ENCODE peak calls at places on chromosomes 11 and 22, in four cellular contexts. One of them, this sample, is unnamed.

GRCh38 chr11:118304227-118304808 is at the start of gene CD3E:
- DNase-seq in Peyer's patch: peak; percentile 48
- DNase-seq in prostate gland: no peak
- DNase-seq in lower leg skin: no peak
- DNase-seq in this sample: no peak

GRCh38 chr11:67367014-67367835 is 6.2 kb downstream of the CLCF1 start:
- DNase-seq in Peyer's patch: no peak
- DNase-seq in lower leg skin: no peak
- DNase-seq in prostate gland: no peak
- DNase-seq in this sample: no peak

GRCh38 chr22:22720201-22720723 is 75.8 kb downstream of the GGTLC2 start:
- DNase-seq in Peyer's patch: peak; percentile 58
- DNase-seq in lower leg skin: no peak
- DNase-seq in prostate gland: no peak
- DNase-seq in this sample: no peak

GRCh38 chr11:72950685-72951084 is 136.5 kb downstream of the ATG16L2 start:
- DNase-seq in lower leg skin: no peak
- DNase-seq in prostate gland: no peak
- DNase-seq in Peyer's patch: no peak
- DNase-seq in this sample: no peak

GRCh38 chr11:94020777-94021615 is at the start of gene HEPHL1:
- DNase-seq in prostate gland: no peak
- DNase-seq in lower leg skin: peak; percentile 16
- DNase-seq in Peyer's patch: no peak
- DNase-seq in this sample: no peak

GRCh38 chr11:95108159-95108611 is 18.5 kb downstream of the ENDOD1 start:
- DNase-seq in prostate gland: peak; percentile 52
- DNase-seq in Peyer's patch: no peak
- DNase-seq in lower leg skin: peak; percentile 43
- DNase-seq in this sample: peak; percentile 34

GRCh38 chr11:66912963-66913362 is 45.2 kb downstream of the PC start:
- DNase-seq in lower leg skin: no peak
- DNase-seq in prostate gland: no peak
- DNase-seq in Peyer's patch: no peak
- DNase-seq in this sample: no peak

GRCh38 chr22:30902496-30903357 is 65.8 kb downstream of the MORC2 start:
- DNase-seq in lower leg skin: no peak
- DNase-seq in prostate gland: no peak
- DNase-seq in Peyer's patch: peak; percentile 24
- DNase-seq in this sample: no peak

GRCh38 chr11:1871531-1871930 is 18.6 kb downstream of the LSP1 start:
- DNase-seq in lower leg skin: no peak
- DNase-seq in prostate gland: no peak
- DNase-seq in Peyer's patch: no peak
- DNase-seq in this sample: no peak

GRCh38 chr11:1872267-1872985 is 19.3 kb downstream of the PRR33 start:
- DNase-seq in prostate gland: no peak
- DNase-seq in Peyer's patch: no peak
- DNase-seq in lower leg skin: no peak
- DNase-seq in this sample: no peak

GRCh38 chr11:1870326-1870696 is 17.4 kb downstream of the LSP1 start:
- DNase-seq in prostate gland: no peak
- DNase-seq in lower leg skin: no peak
- DNase-seq in Peyer's patch: no peak
- DNase-seq in this sample: no peak

GRCh38 chr11:1869427-1870325 is 16.8 kb downstream of the LSP1 start:
- DNase-seq in prostate gland: no peak
- DNase-seq in lower leg skin: no peak
- DNase-seq in Peyer's patch: no peak
- DNase-seq in this sample: no peak

GRCh38 chr11:1870721-1871466 is 18.0 kb downstream of the LSP1 start:
- DNase-seq in lower leg skin: no peak
- DNase-seq in Peyer's patch: no peak
- DNase-seq in prostate gland: no peak
- DNase-seq in this sample: peak; percentile 75
- TF ChIP-seq POLR2A in lower leg skin: no peak
- TF ChIP-seq POLR2A in Peyer's patch: no peak
- TF ChIP-seq POLR2A in prostate gland: no peak
- TF ChIP-seq POLR2A in this sample: no peak

GRCh38 chr11:63838682-63839507 is at the start of gene MARK2:
- DNase-seq in Peyer's patch: peak; percentile 99
- DNase-seq in lower leg skin: peak; percentile 98
- DNase-seq in prostate gland: peak; percentile 99
- DNase-seq in this sample: peak; percentile 99
- TF ChIP-seq POLR2A in Peyer's patch: peak; percentile 46
- TF ChIP-seq POLR2A in lower leg skin: no peak
- TF ChIP-seq POLR2A in prostate gland: peak; percentile 81
- TF ChIP-seq POLR2A in this sample: no peak

GRCh38 chr11:16923987-16924386 is 90.2 kb downstream of the PLEKHA7 start:
- DNase-seq in lower leg skin: no peak
- DNase-seq in prostate gland: no peak
- DNase-seq in Peyer's patch: no peak
- DNase-seq in this sample: peak; percentile 26

GRCh38 chr11:16924826-16925494 is 89.3 kb downstream of the PLEKHA7 start:
- DNase-seq in lower leg skin: peak; percentile 34
- DNase-seq in prostate gland: peak; percentile 79
- DNase-seq in Peyer's patch: no peak
- DNase-seq in this sample: peak; percentile 79

GRCh38 chr11:16926868-16927267 is 87.3 kb downstream of the PLEKHA7 start:
- DNase-seq in lower leg skin: no peak
- DNase-seq in Peyer's patch: no peak
- DNase-seq in prostate gland: no peak
- DNase-seq in this sample: no peak

GRCh38 chr11:16924462-16924825 is 89.8 kb downstream of the PLEKHA7 start:
- DNase-seq in lower leg skin: no peak
- DNase-seq in Peyer's patch: no peak
- DNase-seq in prostate gland: no peak
- DNase-seq in this sample: no peak

DNA sequence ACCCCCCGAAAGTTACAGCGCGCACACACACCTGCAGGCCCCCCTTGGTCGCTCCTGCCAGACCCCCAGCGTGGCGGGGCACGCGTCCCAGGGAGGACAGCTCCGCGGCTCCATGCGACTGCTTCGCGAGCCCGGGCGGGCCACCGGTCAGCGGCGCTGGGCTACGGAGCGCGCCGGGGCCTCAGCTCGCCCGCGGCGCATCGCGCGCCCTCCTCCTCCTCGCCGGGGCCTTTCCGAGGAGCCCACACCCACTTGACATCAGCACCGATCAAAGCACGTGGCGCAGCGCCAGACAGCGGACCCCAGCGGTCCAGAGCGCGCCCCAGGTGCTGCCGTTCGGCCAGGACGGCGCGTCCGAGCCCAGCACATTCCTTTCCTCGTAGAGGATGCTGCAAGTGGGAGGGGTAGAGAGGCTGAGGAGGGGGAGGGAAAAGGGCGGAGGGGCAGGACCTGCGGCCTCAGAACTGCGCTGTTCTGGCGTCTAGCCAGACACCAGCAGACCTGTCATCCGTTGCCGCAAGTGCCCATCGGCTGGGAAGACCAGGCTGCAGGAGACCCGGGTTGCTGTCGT is 88.6 kb downstream of the PLEKHA7 start:
- DNase-seq in lower leg skin: no peak
- DNase-seq in Peyer's patch: no peak
- DNase-seq in prostate gland: peak; percentile 30
- DNase-seq in this sample: peak; percentile 54
- TF ChIP-seq POLR2A in lower leg skin: no peak
- TF ChIP-seq POLR2A in Peyer's patch: peak; percentile 45
- TF ChIP-seq POLR2A in prostate gland: no peak
- TF ChIP-seq POLR2A in this sample: peak; percentile 29

DNA sequence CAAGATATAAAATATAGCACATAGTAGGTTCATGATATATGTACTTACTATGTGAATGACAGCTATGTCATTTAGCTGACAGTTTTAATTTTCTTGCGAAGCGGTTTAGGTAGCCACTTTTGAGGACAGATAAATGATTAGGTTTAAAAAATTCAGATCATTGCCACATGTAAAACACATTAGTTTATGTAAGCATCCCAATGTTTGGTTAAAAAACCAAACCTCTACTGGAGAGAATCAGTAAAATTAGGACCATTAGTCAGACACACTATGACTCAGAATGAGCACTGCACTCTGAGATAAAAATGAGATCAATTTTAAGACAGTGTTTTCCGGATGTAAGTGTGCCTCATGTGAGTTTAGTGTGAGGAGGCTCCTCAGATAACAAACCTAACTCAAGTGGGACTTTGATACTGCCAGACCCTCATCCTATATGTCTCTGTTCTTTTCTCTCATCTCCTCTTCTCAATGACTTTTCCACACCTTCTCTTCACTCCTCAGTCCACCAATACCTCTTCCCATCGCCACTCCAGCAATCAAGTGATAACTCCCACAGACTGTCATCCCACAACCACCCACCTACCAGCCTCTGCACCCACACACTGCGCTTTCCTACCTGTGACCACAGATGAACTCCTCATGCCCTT is 6.8 kb upstream of the OR2AT4 start:
- DNase-seq in Peyer's patch: no peak
- DNase-seq in lower leg skin: no peak
- DNase-seq in prostate gland: no peak
- DNase-seq in this sample: no peak
- TF ChIP-seq POLR2A in Peyer's patch: no peak
- TF ChIP-seq POLR2A in lower leg skin: no peak
- TF ChIP-seq POLR2A in prostate gland: no peak
- TF ChIP-seq POLR2A in this sample: no peak

GRCh38 chr22:50342651-50343540 is at the start of gene PPP6R2:
- DNase-seq in prostate gland: peak; percentile 76
- DNase-seq in lower leg skin: peak; percentile 58
- DNase-seq in Peyer's patch: peak; percentile 84
- DNase-seq in this sample: peak; percentile 88
- TF ChIP-seq POLR2A in prostate gland: peak; percentile 47
- TF ChIP-seq POLR2A in lower leg skin: no peak
- TF ChIP-seq POLR2A in Peyer's patch: no peak
- TF ChIP-seq POLR2A in this sample: peak; percentile 27

This sample was measured in body of pancreas.